ENCODE peak calls at places on chromosome 14, in eight cellular contexts. One of them, this sample, is unnamed.

GRCh38 chr14:31204593-31205534 is 2.7 kb downstream of the HECTD1 start:
- DNase-seq in uterus: no peak
- DNase-seq in A549: no peak
- DNase-seq in stomach: no peak
- DNase-seq in HepG2: no peak
- DNase-seq in HCT116: no peak
- DNase-seq in transverse colon: no peak
- DNase-seq in adrenal gland: no peak
- DNase-seq in this sample: no peak

GRCh38 chr14:54348923-54349615 is 47.7 kb upstream of the CDKN3 start:
- DNase-seq in stomach: no peak
- DNase-seq in adrenal gland: no peak
- DNase-seq in transverse colon: no peak
- DNase-seq in HepG2: no peak
- DNase-seq in uterus: peak; percentile 24
- DNase-seq in HCT116: no peak
- DNase-seq in A549: no peak
- DNase-seq in this sample: no peak

GRCh38 chr14:97976861-97977260 is 1179.7 kb downstream of the VRK1 start:
- DNase-seq in HCT116: no peak
- DNase-seq in transverse colon: peak; percentile 70
- DNase-seq in stomach: no peak
- DNase-seq in uterus: no peak
- DNase-seq in HepG2: no peak
- DNase-seq in adrenal gland: no peak
- DNase-seq in A549: no peak
- DNase-seq in this sample: no peak

GRCh38 chr14:75279739-75280447 is 1.3 kb downstream of the FOS start:
- DNase-seq in stomach: no peak
- DNase-seq in A549: no peak
- DNase-seq in adrenal gland: peak; percentile 52
- DNase-seq in HCT116: no peak
- DNase-seq in uterus: peak; percentile 45
- DNase-seq in transverse colon: peak; percentile 64
- DNase-seq in HepG2: no peak
- DNase-seq in this sample: no peak

GRCh38 chr14:89060191-89060590 is 235.7 kb downstream of the TTC8 start:
- DNase-seq in A549: no peak
- DNase-seq in adrenal gland: no peak
- DNase-seq in stomach: no peak
- DNase-seq in HCT116: no peak
- DNase-seq in HepG2: no peak
- DNase-seq in uterus: no peak
- DNase-seq in transverse colon: no peak
- DNase-seq in this sample: no peak

GRCh38 chr14:73700325-73700724 is 13.9 kb downstream of the PNMA1 start:
- DNase-seq in stomach: no peak
- DNase-seq in transverse colon: no peak
- DNase-seq in uterus: no peak
- DNase-seq in HepG2: peak; percentile 23
- DNase-seq in A549: no peak
- DNase-seq in adrenal gland: no peak
- DNase-seq in HCT116: no peak
- DNase-seq in this sample: no peak

GRCh38 chr14:66482873-66483272 is 3.3 kb upstream of the CCDC196 start:
- DNase-seq in HepG2: no peak
- DNase-seq in stomach: no peak
- DNase-seq in uterus: no peak
- DNase-seq in adrenal gland: no peak
- DNase-seq in HCT116: no peak
- DNase-seq in A549: no peak
- DNase-seq in transverse colon: no peak
- DNase-seq in this sample: no peak

GRCh38 chr14:65423986-65424385 is 11.5 kb downstream of the FUT8 start:
- DNase-seq in transverse colon: no peak
- DNase-seq in A549: no peak
- DNase-seq in HCT116: no peak
- DNase-seq in uterus: no peak
- DNase-seq in HepG2: no peak
- DNase-seq in stomach: no peak
- DNase-seq in adrenal gland: no peak
- DNase-seq in this sample: no peak

GRCh38 chr14:49971156-49972141 is 78.6 kb downstream of the ARF6 start:
- DNase-seq in HepG2: no peak
- DNase-seq in stomach: no peak
- DNase-seq in adrenal gland: no peak
- DNase-seq in A549: no peak
- DNase-seq in HCT116: no peak
- DNase-seq in transverse colon: peak; percentile 63
- DNase-seq in uterus: no peak
- DNase-seq in this sample: no peak

GRCh38 chr14:88492272-88493089 is 62.3 kb downstream of the PTPN21 start:
- DNase-seq in adrenal gland: peak; percentile 77
- DNase-seq in uterus: peak; percentile 75
- DNase-seq in HepG2: peak; percentile 65
- DNase-seq in HCT116: peak; percentile 48
- DNase-seq in transverse colon: peak; percentile 74
- DNase-seq in stomach: peak; percentile 72
- DNase-seq in A549: peak; percentile 81
- DNase-seq in this sample: peak; percentile 56

GRCh38 chr14:74582910-74583581 is 29.0 kb downstream of the LTBP2 start:
- DNase-seq in adrenal gland: peak; percentile 71
- DNase-seq in uterus: no peak
- DNase-seq in A549: no peak
- DNase-seq in transverse colon: no peak
- DNase-seq in HCT116: no peak
- DNase-seq in stomach: peak; percentile 55
- DNase-seq in HepG2: no peak
- DNase-seq in this sample: no peak

GRCh38 chr14:101754893-101755292 is 6.6 kb upstream of the PPP2R5C start:
- DNase-seq in A549: no peak
- DNase-seq in HepG2: no peak
- DNase-seq in adrenal gland: no peak
- DNase-seq in HCT116: no peak
- DNase-seq in uterus: no peak
- DNase-seq in transverse colon: no peak
- DNase-seq in stomach: no peak
- DNase-seq in this sample: no peak

GRCh38 chr14:77965919-77966435 is 166.1 kb downstream of the ADCK1 start:
- DNase-seq in HepG2: peak; percentile 27
- DNase-seq in stomach: peak; percentile 54
- DNase-seq in adrenal gland: peak; percentile 51
- DNase-seq in transverse colon: no peak
- DNase-seq in A549: peak; percentile 14
- DNase-seq in uterus: no peak
- DNase-seq in HCT116: no peak
- DNase-seq in this sample: no peak

GRCh38 chr14:105851716-105852377 is 325.5 kb downstream of the TMEM121 start:
- DNase-seq in adrenal gland: no peak
- DNase-seq in uterus: peak; percentile 2
- DNase-seq in A549: no peak
- DNase-seq in HCT116: no peak
- DNase-seq in transverse colon: peak; percentile 4
- DNase-seq in HepG2: no peak
- DNase-seq in stomach: no peak
- DNase-seq in this sample: no peak

GRCh38 chr14:55418411-55418810 is 6.8 kb upstream of the ATG14 start:
- DNase-seq in HCT116: no peak
- DNase-seq in HepG2: no peak
- DNase-seq in uterus: no peak
- DNase-seq in stomach: no peak
- DNase-seq in A549: no peak
- DNase-seq in adrenal gland: no peak
- DNase-seq in transverse colon: no peak
- DNase-seq in this sample: no peak

DNA sequence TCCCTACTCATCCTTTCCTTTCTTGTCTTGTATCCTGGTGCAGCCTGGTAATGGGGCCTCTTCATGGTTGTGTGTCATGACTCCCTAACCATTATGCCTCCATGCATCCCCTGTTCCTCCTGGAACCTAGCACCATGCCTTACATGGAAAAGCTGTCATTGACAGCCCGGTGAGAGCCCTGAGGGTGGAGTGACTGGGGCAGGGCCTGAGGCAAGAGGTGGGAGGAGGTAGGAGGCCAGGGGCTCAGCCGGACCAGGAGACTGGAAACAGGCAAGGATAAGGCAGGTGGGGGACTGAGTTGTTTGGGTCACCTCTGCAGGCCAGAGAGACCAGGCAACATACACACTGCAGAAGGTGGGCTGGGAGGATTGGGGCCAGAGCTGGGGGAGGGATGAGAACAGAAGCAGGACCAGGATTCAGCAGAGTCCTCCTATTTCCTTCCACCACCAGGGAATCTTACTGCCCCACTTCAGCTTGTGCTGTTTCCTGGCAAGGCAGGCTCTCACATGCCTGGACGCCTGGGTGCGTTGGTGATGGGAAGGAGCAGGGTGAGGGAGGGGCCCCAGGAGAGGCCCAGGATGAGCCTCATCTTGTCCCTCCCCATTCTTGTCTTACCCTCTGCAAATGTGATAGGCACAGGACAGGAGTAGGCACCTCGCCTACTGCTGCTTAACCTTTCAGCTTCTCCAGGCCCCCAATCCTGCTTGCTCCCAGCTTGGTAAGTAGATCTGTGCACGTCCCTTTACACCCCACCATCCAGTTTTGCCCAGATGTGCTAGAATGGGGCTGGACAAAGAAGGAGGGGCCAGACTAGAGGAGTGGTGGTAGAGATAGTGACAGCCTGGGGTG is at the start of gene LTB4R2:
- DNase-seq in adrenal gland: peak; percentile 21
- DNase-seq in uterus: no peak
- DNase-seq in HepG2: no peak
- DNase-seq in transverse colon: no peak
- DNase-seq in stomach: no peak
- DNase-seq in HCT116: no peak
- DNase-seq in A549: no peak
- DNase-seq in this sample: no peak
- TF ChIP-seq POLR2A in adrenal gland: no peak
- TF ChIP-seq POLR2A in uterus: no peak
- TF ChIP-seq POLR2A in HepG2: no peak
- TF ChIP-seq POLR2A in transverse colon: no peak
- TF ChIP-seq POLR2A in stomach: no peak
- TF ChIP-seq POLR2A in HCT116: no peak
- TF ChIP-seq POLR2A in A549: no peak
- TF ChIP-seq POLR2A in this sample: no peak

GRCh38 chr14:35046048-35046750 is at the start of gene FAM177A1:
- DNase-seq in HepG2: peak; percentile 99
- DNase-seq in adrenal gland: peak; percentile 99
- DNase-seq in uterus: peak; percentile 98
- DNase-seq in transverse colon: peak; percentile 100
- DNase-seq in A549: peak; percentile 96
- DNase-seq in HCT116: peak; percentile 92
- DNase-seq in stomach: peak; percentile 99
- DNase-seq in this sample: peak; percentile 97

GRCh38 chr14:35045798-35046047 is 349 bp upstream of the FAM177A1 start:
- DNase-seq in stomach: no peak
- DNase-seq in HepG2: no peak
- DNase-seq in uterus: no peak
- DNase-seq in adrenal gland: no peak
- DNase-seq in A549: no peak
- DNase-seq in transverse colon: no peak
- DNase-seq in HCT116: no peak
- DNase-seq in this sample: no peak

GRCh38 chr14:35044939-35045797 is 904 bp upstream of the FAM177A1 start:
- DNase-seq in adrenal gland: peak; percentile 12
- DNase-seq in transverse colon: no peak
- DNase-seq in HepG2: no peak
- DNase-seq in uterus: no peak
- DNase-seq in A549: no peak
- DNase-seq in HCT116: no peak
- DNase-seq in stomach: no peak
- DNase-seq in this sample: no peak

GRCh38 chr14:35047961-35048513 is 2.0 kb downstream of the FAM177A1 start:
- DNase-seq in HepG2: peak; percentile 26
- DNase-seq in transverse colon: no peak
- DNase-seq in adrenal gland: no peak
- DNase-seq in HCT116: no peak
- DNase-seq in uterus: no peak
- DNase-seq in stomach: no peak
- DNase-seq in A549: no peak
- DNase-seq in this sample: no peak

DNA sequence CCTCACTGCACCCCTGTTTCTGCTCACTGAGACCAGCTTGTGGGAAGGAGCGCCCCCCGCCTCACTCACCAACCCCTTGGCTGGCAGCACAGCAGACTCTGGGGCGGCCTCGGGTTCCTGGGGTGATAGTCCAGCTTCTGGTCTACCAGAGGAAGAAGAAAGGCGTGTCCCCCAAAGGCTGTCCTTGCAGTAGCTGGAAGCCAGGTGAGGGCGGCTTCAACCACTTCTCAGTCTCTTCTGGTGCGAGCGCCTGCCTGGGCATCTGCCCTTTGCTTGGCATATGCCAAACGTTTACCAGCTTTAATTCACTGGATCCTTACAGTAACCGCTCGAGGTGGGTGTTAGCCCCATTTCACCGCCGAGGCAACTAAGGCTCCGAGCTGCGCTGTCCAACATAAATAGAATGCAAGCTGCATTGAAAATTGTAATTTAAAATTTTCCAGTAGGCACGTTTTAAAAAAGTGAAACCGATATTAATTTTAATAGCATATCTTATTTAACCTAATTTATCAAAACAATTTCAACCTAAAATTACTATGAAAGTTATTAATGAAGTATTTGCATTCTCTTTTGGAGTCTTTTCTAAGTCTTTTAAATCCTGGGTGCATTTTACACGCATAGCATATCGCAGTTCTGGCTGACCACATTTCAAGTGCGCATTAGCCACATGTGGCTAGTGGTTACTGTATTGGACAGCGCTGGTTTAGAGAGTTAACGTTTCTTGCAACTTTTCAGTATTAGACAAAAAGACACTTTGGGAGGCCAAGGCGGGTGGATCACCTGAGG is 872 bp downstream of the FAM177A1 start:
- DNase-seq in HepG2: peak; percentile 38
- DNase-seq in HCT116: no peak
- DNase-seq in A549: peak; percentile 51
- DNase-seq in transverse colon: peak; percentile 77
- DNase-seq in stomach: peak; percentile 58
- DNase-seq in adrenal gland: peak; percentile 61
- DNase-seq in uterus: peak; percentile 49
- DNase-seq in this sample: peak; percentile 45
- TF ChIP-seq POLR2A in HepG2: no peak
- TF ChIP-seq POLR2A in HCT116: no peak
- TF ChIP-seq POLR2A in A549: no peak
- TF ChIP-seq POLR2A in transverse colon: no peak
- TF ChIP-seq POLR2A in stomach: no peak
- TF ChIP-seq POLR2A in adrenal gland: no peak
- TF ChIP-seq POLR2A in uterus: no peak
- TF ChIP-seq POLR2A in this sample: no peak

GRCh38 chr14:34059925-34060746 is 109.3 kb upstream of the EGLN3 start:
- DNase-seq in HepG2: peak; percentile 56
- DNase-seq in transverse colon: peak; percentile 87
- DNase-seq in A549: peak; percentile 73
- DNase-seq in HCT116: no peak
- DNase-seq in adrenal gland: peak; percentile 82
- DNase-seq in stomach: peak; percentile 85
- DNase-seq in uterus: peak; percentile 70
- DNase-seq in this sample: peak; percentile 77
- TF ChIP-seq POLR2A in HepG2: no peak
- TF ChIP-seq POLR2A in transverse colon: peak; percentile 80
- TF ChIP-seq POLR2A in A549: peak; percentile 60
- TF ChIP-seq POLR2A in HCT116: peak; percentile 63
- TF ChIP-seq POLR2A in adrenal gland: no peak
- TF ChIP-seq POLR2A in stomach: peak; percentile 9
- TF ChIP-seq POLR2A in uterus: peak; percentile 39
- TF ChIP-seq POLR2A in this sample: no peak

GRCh38 chr14:67619446-67620216 is at the start of gene ARG2:
- DNase-seq in transverse colon: peak; percentile 100
- DNase-seq in uterus: peak; percentile 98
- DNase-seq in stomach: peak; percentile 100
- DNase-seq in adrenal gland: peak; percentile 99
- DNase-seq in A549: peak; percentile 91
- DNase-seq in HCT116: peak; percentile 98
- DNase-seq in HepG2: peak; percentile 95
- DNase-seq in this sample: peak; percentile 81
- TF ChIP-seq POLR2A in transverse colon: peak; percentile 86
- TF ChIP-seq POLR2A in uterus: peak; percentile 71
- TF ChIP-seq POLR2A in stomach: peak; percentile 51
- TF ChIP-seq POLR2A in adrenal gland: peak; percentile 76
- TF ChIP-seq POLR2A in A549: no peak
- TF ChIP-seq POLR2A in HCT116: peak; percentile 46
- TF ChIP-seq POLR2A in HepG2: peak; percentile 86
- TF ChIP-seq POLR2A in this sample: no peak

This sample was measured in H54.